ENCODE peak calls at places on chromosome 7, in nine cellular contexts. M is tibial nerve, B is HCT116, Y is Peyer's patch, X is A549, O is H1, N is H54, J is body of pancreas, H is suprapubic skin. C is an unnamed sample.

GRCh38 chr7:68967598-68967997 is 630.7 kb upstream of the AUTS2 start:
- DNase-seq in M (no peak), B (no peak), Y (no peak), X (no peak), O (no peak), N (no peak), J (no peak), H (no peak), C (no peak)

GRCh38 chr7:116583653-116584052 is 58.8 kb downstream of the CAV1 start:
- DNase-seq in M (no peak), B (no peak), Y (no peak), X (no peak), O (no peak), N (no peak), J (no peak), H (no peak), C (peak)

GRCh38 chr7:116142850-116143249 is 67.5 kb upstream of the TES start:
- DNase-seq in M (no peak), B (no peak), Y (peak), X (no peak), O (no peak), N (no peak), J (no peak), H (no peak), C (no peak)

GRCh38 chr7:133853706-133854276 is 273.3 kb upstream of the LRGUK start:
- DNase-seq in M (no peak), B (peak), Y (peak), X (peak), O (peak), N (peak), J (peak), H (no peak), C (no peak)

GRCh38 chr7:1644341-1645070 is 25.6 kb upstream of the ELFN1 start:
- DNase-seq in M (no peak), B (no peak), Y (no peak), X (no peak), O (no peak), N (no peak), J (no peak), H (no peak), C (no peak)

GRCh38 chr7:32347244-32347828 is 142.8 kb downstream of the LSM5 start:
- DNase-seq in M (no peak), B (peak), Y (peak), X (peak), O (peak), N (no peak), J (no peak), H (no peak), C (no peak)

GRCh38 chr7:135801045-135801693 is 52.6 kb upstream of the FAM180A start:
- DNase-seq in M (no peak), B (peak), Y (no peak), X (peak), O (peak), N (peak), J (peak), H (no peak), C (peak)

GRCh38 chr7:115632636-115633035 is 397.9 kb downstream of the TFEC start:
- DNase-seq in M (no peak), B (no peak), Y (no peak), X (no peak), O (no peak), N (no peak), J (no peak), H (no peak), C (no peak)

GRCh38 chr7:29336851-29337627 is 142.5 kb downstream of the CHN2 start:
- DNase-seq in M (no peak), B (no peak), Y (no peak), X (no peak), O (no peak), N (no peak), J (peak), H (no peak), C (no peak)

GRCh38 chr7:116753130-116753529 is 81.1 kb downstream of the MET start:
- DNase-seq in M (no peak), B (no peak), Y (no peak), X (no peak), O (no peak), N (no peak), J (no peak), H (no peak), C (no peak)

GRCh38 chr7:19749658-19750057 is 23.8 kb downstream of the TMEM196 start:
- DNase-seq in M (no peak), B (no peak), Y (no peak), X (no peak), O (no peak), N (no peak), J (no peak), H (no peak), C (no peak)

GRCh38 chr7:1927942-1928341 is 257.9 kb downstream of the ELFN1 start:
- DNase-seq in M (no peak), B (no peak), Y (no peak), X (no peak), O (no peak), N (no peak), J (no peak), H (no peak), C (no peak)

GRCh38 chr7:105815580-105815979 is 60.8 kb downstream of the ATXN7L1 start:
- DNase-seq in M (no peak), B (no peak), Y (no peak), X (no peak), O (no peak), N (no peak), J (no peak), H (no peak), C (no peak)

GRCh38 chr7:147207988-147208387 is 1091.4 kb downstream of the CNTNAP2 start:
- DNase-seq in M (no peak), B (no peak), Y (no peak), X (no peak), O (no peak), N (no peak), J (no peak), H (no peak), C (no peak)

GRCh38 chr7:123367508-123368122 is 166.8 kb downstream of the IQUB start:
- DNase-seq in M (no peak), B (peak), Y (no peak), X (peak), O (no peak), N (peak), J (peak), H (no peak), C (peak)

GRCh38 chr7:135930565-135931423 is 46.4 kb downstream of the MTPN start:
- DNase-seq in M (no peak), B (no peak), Y (no peak), X (peak), O (no peak), N (no peak), J (no peak), H (no peak), C (no peak)

GRCh38 chr7:44975331-44976039 is 3.3 kb downstream of the MYO1G start:
- DNase-seq in M (no peak), B (no peak), Y (no peak), X (no peak), O (no peak), N (no peak), J (no peak), H (peak), C (no peak)

GRCh38 chr7:51366930-51367613 is 50.5 kb upstream of the COBL start:
- DNase-seq in M (no peak), B (no peak), Y (peak), X (peak), O (peak), N (peak), J (peak), H (no peak), C (peak)

GRCh38 chr7:143130541-143130940 is 1.3 kb upstream of the PIP start:
- DNase-seq in M (no peak), B (no peak), Y (no peak), X (no peak), O (no peak), N (no peak), J (no peak), H (no peak), C (no peak)

GRCh38 chr7:39810204-39810642 is 139.8 kb upstream of the CDK13 start:
- DNase-seq in M (no peak), B (peak), Y (no peak), X (peak), O (no peak), N (no peak), J (no peak), H (no peak), C (no peak)

GRCh38 chr7:138773817-138774216 is 24.0 kb upstream of the TMEM213 start:
- DNase-seq in M (no peak), B (no peak), Y (no peak), X (no peak), O (peak), N (no peak), J (no peak), H (no peak), C (no peak)

GRCh38 chr7:146090023-146090645 is 26.5 kb upstream of the CNTNAP2 start:
- DNase-seq in M (no peak), B (peak), Y (no peak), X (peak), O (no peak), N (no peak), J (peak), H (no peak), C (peak)

GRCh38 chr7:45938626-45939302 is 17.7 kb upstream of the IGFBP3 start:
- DNase-seq in M (no peak), B (no peak), Y (no peak), X (no peak), O (peak), N (no peak), J (no peak), H (no peak), C (no peak)

GRCh38 chr7:77696643-77697534 is 630 bp downstream of the RSBN1L start:
- DNase-seq in M (no peak), B (no peak), Y (peak), X (peak), O (no peak), N (no peak), J (peak), H (peak), C (no peak)

GRCh38 chr7:77698042-77698625 is 1.9 kb downstream of the RSBN1L start:
- DNase-seq in M (no peak), B (no peak), Y (no peak), X (no peak), O (no peak), N (no peak), J (no peak), H (no peak), C (no peak)

GRCh38 chr7:77697535-77697831 is 1.2 kb downstream of the RSBN1L start:
- DNase-seq in M (peak), B (no peak), Y (peak), X (no peak), O (no peak), N (no peak), J (peak), H (no peak), C (no peak)

GRCh38 chr7:77693830-77694583 is 2.3 kb upstream of the RSBN1L start:
- DNase-seq in M (no peak), B (no peak), Y (no peak), X (no peak), O (no peak), N (no peak), J (peak), H (no peak), C (no peak)

GRCh38 chr7:77696057-77696642 is at the start of gene RSBN1L:
- DNase-seq in M (peak), B (peak), Y (peak), X (peak), O (peak), N (peak), J (peak), H (peak), C (peak)
- TF ChIP-seq POLR2A in M (peak), B (peak), Y (peak), X (peak), O (peak), N (peak), J (peak), H (peak), C (peak)

DNA sequence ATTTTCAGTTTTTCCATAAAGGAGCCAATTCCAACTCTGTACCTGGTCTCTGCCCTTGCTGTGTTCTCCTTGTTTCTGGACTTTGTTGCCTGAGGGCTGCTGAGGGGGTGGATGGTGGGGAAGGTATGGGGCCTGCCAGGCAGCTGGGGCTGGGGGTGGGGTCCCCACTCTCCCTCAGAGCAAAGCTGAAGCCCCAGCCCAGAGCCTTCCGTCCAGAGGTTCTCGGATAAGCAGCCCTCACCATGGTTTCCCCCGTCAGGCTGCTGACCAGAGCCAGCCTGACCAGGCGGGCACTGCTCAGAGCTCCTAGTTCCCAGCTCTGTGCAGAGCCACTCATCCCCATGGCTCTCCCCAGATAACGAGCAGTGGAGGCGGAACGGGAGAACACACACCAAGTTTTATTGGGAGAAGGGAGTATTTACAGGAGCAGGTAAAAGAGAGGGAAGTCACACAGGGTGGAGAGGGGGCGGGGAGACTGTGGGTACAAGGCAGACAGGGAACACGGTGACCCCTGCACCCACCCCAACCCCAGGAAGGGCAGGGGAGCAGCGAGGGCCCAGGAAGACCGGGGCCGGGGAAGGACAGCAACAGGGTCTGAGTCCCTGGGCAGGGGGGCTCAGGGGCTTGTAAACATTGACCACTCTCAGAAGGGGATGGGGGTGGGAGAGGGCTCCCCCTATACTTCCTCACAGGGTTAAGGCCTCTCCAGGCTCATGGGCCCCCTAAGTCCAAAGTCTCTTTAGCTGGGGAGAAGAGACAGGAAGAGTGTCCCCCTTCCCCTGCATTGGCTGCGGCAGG is 5.8 kb downstream of the GNB2 start:
- DNase-seq in M (no peak), B (no peak), Y (no peak), X (no peak), O (no peak), N (no peak), J (no peak), H (peak), C (peak)
- TF ChIP-seq POLR2A in M (no peak), B (no peak), Y (no peak), X (no peak), O (no peak), N (no peak), J (no peak), H (no peak), C (no peak)

DNA sequence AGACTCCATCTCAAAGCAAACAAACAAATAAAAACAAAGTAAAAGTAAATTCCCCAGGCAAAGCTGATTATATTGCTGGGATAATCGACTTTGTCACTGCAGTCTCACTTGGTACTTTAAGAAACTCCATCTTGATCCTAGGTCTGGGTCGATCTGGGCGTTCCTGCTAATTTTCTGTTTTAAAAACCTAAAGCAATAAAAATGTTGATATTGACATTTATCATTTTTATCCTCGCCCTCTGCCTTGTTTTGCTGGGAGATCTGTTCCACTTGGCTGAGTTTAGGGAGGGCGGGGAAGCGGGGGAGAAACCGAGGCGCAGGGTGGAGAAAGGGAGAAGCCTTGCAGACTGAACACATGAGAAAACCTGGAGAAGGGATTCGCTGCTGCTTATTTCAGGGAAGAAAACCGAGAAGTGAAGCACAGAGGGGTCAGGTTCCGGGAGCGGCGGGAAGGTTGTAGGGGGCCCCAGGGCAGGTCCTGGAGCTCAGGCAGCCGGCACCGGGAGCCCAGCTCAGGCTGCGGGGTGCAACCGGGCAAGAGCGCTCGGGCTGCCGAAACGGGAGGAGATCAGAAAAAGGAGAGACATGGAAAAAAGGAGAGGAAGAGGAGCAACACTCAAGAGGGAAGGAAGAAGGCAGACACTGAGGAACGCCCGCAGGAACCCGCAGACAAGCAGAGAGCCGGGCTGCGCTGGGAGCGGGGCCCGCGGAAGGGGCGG is 27.4 kb upstream of the KMT2C start:
- DNase-seq in M (no peak), B (no peak), Y (no peak), X (no peak), O (peak), N (peak), J (no peak), H (no peak), C (no peak)
- TF ChIP-seq POLR2A in M (peak), B (no peak), Y (peak), X (peak), O (peak), N (peak), J (peak), H (peak), C (no peak)

GRCh38 chr7:92833024-92833765 is 3.2 kb downstream of the CDK6 start:
- DNase-seq in M (peak), B (peak), Y (peak), X (peak), O (peak), N (peak), J (peak), H (peak), C (no peak)
- TF ChIP-seq POLR2A in M (peak), B (no peak), Y (no peak), X (no peak), O (no peak), N (no peak), J (no peak), H (no peak), C (no peak)

GRCh38 chr7:155298834-155299538 is 1.3 kb downstream of the INSIG1 start:
- DNase-seq in M (peak), B (peak), Y (peak), X (peak), O (peak), N (peak), J (peak), H (peak), C (peak)
- TF ChIP-seq POLR2A in M (peak), B (no peak), Y (peak), X (no peak), O (no peak), N (peak), J (no peak), H (no peak), C (peak)

GRCh38 chr7:118046086-118046485 is 137.9 kb upstream of the LSM8 start:
- DNase-seq in M (no peak), B (no peak), Y (no peak), X (no peak), O (no peak), N (no peak), J (no peak), H (no peak), C (no peak)

GRCh38 chr7:118040562-118040961 is 143.4 kb upstream of the LSM8 start:
- DNase-seq in M (no peak), B (no peak), Y (no peak), X (no peak), O (no peak), N (no peak), J (no peak), H (no peak), C (no peak)

GRCh38 chr7:118039963-118040489 is 143.9 kb upstream of the LSM8 start:
- DNase-seq in M (no peak), B (no peak), Y (no peak), X (no peak), O (no peak), N (no peak), J (no peak), H (no peak), C (no peak)

GRCh38 chr7:118041336-118041878 is 142.6 kb upstream of the LSM8 start:
- DNase-seq in M (no peak), B (no peak), Y (no peak), X (no peak), O (no peak), N (no peak), J (no peak), H (no peak), C (no peak)

DNA sequence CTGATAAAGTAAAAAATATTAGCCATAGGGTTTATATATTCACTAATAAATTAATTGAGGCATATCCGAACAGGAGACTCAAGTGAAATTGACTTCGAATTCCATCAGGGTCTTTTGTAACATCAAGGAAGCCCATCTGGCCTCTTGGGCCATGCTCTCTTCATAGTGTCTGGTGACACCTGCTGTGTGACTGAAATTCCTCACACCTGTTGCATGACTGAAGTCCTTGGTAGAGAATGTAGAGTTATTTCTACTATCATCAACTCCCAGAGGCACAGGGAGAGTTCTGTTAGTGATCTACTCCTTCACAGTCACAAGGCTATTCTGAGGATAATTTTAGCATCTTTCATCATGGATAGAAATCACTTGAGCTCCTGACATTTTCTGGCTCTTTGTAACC is 138.3 kb upstream of the LSM8 start:
- DNase-seq in M (no peak), B (no peak), Y (no peak), X (no peak), O (no peak), N (no peak), J (no peak), H (no peak), C (no peak)
- TF ChIP-seq POLR2A in M (no peak), B (no peak), Y (no peak), X (no peak), O (no peak), N (no peak), J (no peak), H (no peak), C (no peak)

DNA sequence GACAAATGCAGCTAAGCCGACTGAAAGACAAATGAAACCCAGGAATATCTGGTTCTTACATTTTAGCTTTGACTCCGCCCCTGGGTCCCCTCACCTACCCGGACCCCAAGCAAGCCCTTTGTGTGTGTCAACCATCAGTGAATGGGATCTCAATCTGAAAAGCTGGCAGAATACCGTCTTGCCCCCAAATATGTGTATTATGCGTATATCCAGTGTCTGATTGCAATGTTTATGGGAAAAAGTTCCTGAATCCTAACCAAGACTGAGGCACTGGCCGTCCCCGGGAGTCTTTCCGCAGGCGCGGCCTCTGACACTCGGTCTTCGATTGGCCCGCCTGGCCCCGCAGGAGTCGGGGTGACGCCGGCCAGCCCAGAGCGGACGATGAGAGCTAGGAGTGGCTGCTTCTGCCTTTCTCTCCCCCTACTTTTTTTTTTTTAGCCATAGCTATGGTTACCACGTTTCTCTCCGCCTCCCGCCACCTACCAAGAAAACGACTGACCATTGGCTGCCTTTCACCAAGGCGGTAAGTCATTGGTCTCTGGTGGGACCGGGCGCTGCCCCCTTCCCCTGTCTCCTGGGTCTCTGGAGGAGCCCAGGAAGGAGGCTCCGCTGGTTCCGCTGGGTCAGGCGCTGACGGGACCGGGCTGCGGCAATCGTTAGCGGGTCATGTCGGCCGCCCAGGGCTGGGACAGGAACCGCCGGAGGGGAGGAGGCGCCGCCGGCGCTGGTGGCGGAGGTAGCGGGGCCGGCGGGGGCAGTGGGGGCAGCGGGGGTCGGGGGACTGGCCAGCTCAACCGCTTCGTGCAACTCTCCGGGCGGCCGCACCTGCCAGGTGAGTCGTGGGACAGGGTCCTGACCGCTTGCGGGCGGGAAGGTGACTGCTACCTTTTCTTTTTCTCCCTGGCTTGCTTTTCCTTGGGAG is at the start of gene KLHDC10:
- DNase-seq in M (peak), B (peak), Y (peak), X (peak), O (peak), N (peak), J (peak), H (peak), C (peak)
- TF ChIP-seq POLR2A in M (peak), B (peak), Y (no peak), X (peak), O (no peak), N (peak), J (no peak), H (no peak), C (peak)

C was measured in GM12891.